ENCODE peak calls at places on chromosomes 5 and 9, in five cellular contexts. Y, T, C, W and P are unnamed samples.

GRCh38 chr5:33601881-33602280 is 161.1 kb downstream of the TARS1 start:
- DNase-seq in T (no peak), C (no peak), W (peak; percentile 60), Y (no peak), P (no peak)

GRCh38 chr5:177438468-177438867 is 8.1 kb upstream of the PRR7 start:
- DNase-seq in W (no peak), Y (no peak), T (no peak), C (no peak), P (no peak)

GRCh38 chr5:93192107-93192506 is 388.9 kb downstream of the NR2F1-AS1 start:
- DNase-seq in C (peak; percentile 93), Y (peak; percentile 96), W (no peak), T (peak; percentile 7), P (peak; percentile 92)

GRCh38 chr5:179375966-179376365 is 30.7 kb upstream of the ADAMTS2 start:
- DNase-seq in T (no peak), W (no peak), C (no peak), Y (no peak), P (no peak)

GRCh38 chr5:169804861-169805260 is 167.8 kb downstream of the DOCK2 start:
- DNase-seq in W (no peak), T (no peak), C (no peak), Y (peak; percentile 35), P (peak; percentile 82)

GRCh38 chr9:111148390-111148993 is 110.2 kb upstream of the LPAR1 start:
- DNase-seq in Y (peak; percentile 29), W (no peak), T (no peak), C (no peak), P (peak; percentile 13)

GRCh38 chr5:144170276-144171024 is at the start of the genes KCTD16 and YIPF5:
- DNase-seq in C (peak; percentile 84), Y (peak; percentile 98), W (peak; percentile 98), T (peak; percentile 89), P (peak; percentile 90)

GRCh38 chr9:16133556-16134227 is 580.8 kb downstream of the CCDC171 start:
- DNase-seq in C (no peak), Y (peak; percentile 88), W (peak; percentile 85), T (peak; percentile 49), P (peak; percentile 67)

GRCh38 chr9:37283730-37284235 is 138.7 kb upstream of the GRHPR start:
- DNase-seq in T (no peak), W (no peak), Y (peak; percentile 37), C (peak; percentile 42), P (peak; percentile 73)

GRCh38 chr5:125409101-125409495 is 662.7 kb upstream of the ZNF608 start:
- DNase-seq in W (no peak), T (no peak), C (no peak), Y (peak; percentile 25), P (peak; percentile 50)

GRCh38 chr5:111676496-111676895 is 80.5 kb downstream of the NREP start:
- DNase-seq in T (no peak), Y (no peak), C (no peak), W (no peak), P (peak; percentile 91)

GRCh38 chr9:130995399-130995941 is 13.5 kb upstream of the LAMC3 start:
- DNase-seq in W (peak; percentile 63), C (no peak), Y (peak; percentile 40), T (peak; percentile 49), P (peak; percentile 54)